ENCODE peak calls at places on chromosomes 11 and 22, in six cellular contexts. One of them, this sample, is unnamed. For H3K4me1, the result is how much of the 10 kb centered on the place peaks cover.

GRCh38 chr11:17171916-17172315 is 35.9 kb downstream of the PIK3C2A start:
- DNase-seq in IMR-90: peak
- DNase-seq in ascending aorta: no peak
- DNase-seq in OCI-LY7: no peak
- DNase-seq in PC-3: no peak
- DNase-seq in left lung: no peak
- DNase-seq in this sample: no peak

GRCh38 chr11:120747801-120748484 is 236.4 kb downstream of the GRIK4 start:
- DNase-seq in OCI-LY7: no peak
- DNase-seq in ascending aorta: no peak
- DNase-seq in IMR-90: no peak
- DNase-seq in PC-3: no peak
- DNase-seq in left lung: no peak
- DNase-seq in this sample: no peak

GRCh38 chr22:40396882-40397281 is 26.5 kb downstream of the SGSM3 start:
- DNase-seq in PC-3: peak
- DNase-seq in left lung: peak
- DNase-seq in ascending aorta: peak
- DNase-seq in IMR-90: peak
- DNase-seq in OCI-LY7: no peak
- DNase-seq in this sample: no peak

GRCh38 chr11:12274558-12275197 is 102.7 kb upstream of the PARVA start:
- DNase-seq in ascending aorta: peak
- DNase-seq in IMR-90: peak
- DNase-seq in left lung: peak
- DNase-seq in PC-3: peak
- DNase-seq in OCI-LY7: no peak
- DNase-seq in this sample: no peak

GRCh38 chr22:25062378-25063095 is 110.0 kb downstream of the KIAA1671 start:
- DNase-seq in PC-3: no peak
- DNase-seq in OCI-LY7: no peak
- DNase-seq in left lung: no peak
- DNase-seq in ascending aorta: peak
- DNase-seq in IMR-90: no peak
- DNase-seq in this sample: peak

GRCh38 chr22:43789452-43789851 is 22.7 kb downstream of the EFCAB6 start:
- DNase-seq in ascending aorta: no peak
- DNase-seq in PC-3: peak
- DNase-seq in IMR-90: peak
- DNase-seq in OCI-LY7: no peak
- DNase-seq in left lung: peak
- DNase-seq in this sample: no peak

GRCh38 chr11:116890193-116890592 is 52.8 kb upstream of the APOA1 start:
- DNase-seq in OCI-LY7: peak
- DNase-seq in ascending aorta: no peak
- DNase-seq in IMR-90: peak
- DNase-seq in PC-3: peak
- DNase-seq in left lung: no peak
- DNase-seq in this sample: no peak

GRCh38 chr22:50305658-50306566 is 1.5 kb downstream of the PLXNB2 start:
- DNase-seq in PC-3: peak
- DNase-seq in IMR-90: peak
- DNase-seq in left lung: peak
- DNase-seq in OCI-LY7: no peak
- DNase-seq in ascending aorta: peak
- DNase-seq in this sample: no peak

GRCh38 chr22:42769574-42770447 is 49.1 kb upstream of the A4GALT start:
- DNase-seq in OCI-LY7: peak
- DNase-seq in IMR-90: peak
- DNase-seq in ascending aorta: peak
- DNase-seq in left lung: peak
- DNase-seq in PC-3: no peak
- DNase-seq in this sample: peak

GRCh38 chr11:37786214-37786755 is 1188.2 kb upstream of the RAG2 start:
- DNase-seq in ascending aorta: no peak
- DNase-seq in IMR-90: peak
- DNase-seq in OCI-LY7: no peak
- DNase-seq in PC-3: peak
- DNase-seq in left lung: no peak
- DNase-seq in this sample: no peak

GRCh38 chr11:32137263-32137662 is 46.4 kb downstream of the RCN1 start:
- DNase-seq in ascending aorta: no peak
- DNase-seq in OCI-LY7: no peak
- DNase-seq in left lung: no peak
- DNase-seq in PC-3: peak
- DNase-seq in IMR-90: peak
- DNase-seq in this sample: no peak

GRCh38 chr11:64500176-64501013 is 90.6 kb upstream of the SLC22A12 start:
- DNase-seq in left lung: no peak
- DNase-seq in ascending aorta: peak
- DNase-seq in IMR-90: no peak
- DNase-seq in OCI-LY7: no peak
- DNase-seq in PC-3: no peak
- DNase-seq in this sample: no peak

GRCh38 chr11:124740277-124740882 is 638 bp downstream of the NRGN start:
- DNase-seq in OCI-LY7: peak
- DNase-seq in left lung: no peak
- DNase-seq in PC-3: peak
- DNase-seq in ascending aorta: no peak
- DNase-seq in IMR-90: no peak
- DNase-seq in this sample: peak

GRCh38 chr22:28882545-28882877 is 861 bp upstream of the ZNRF3 start:
- DNase-seq in left lung: no peak
- DNase-seq in ascending aorta: peak
- DNase-seq in OCI-LY7: peak
- DNase-seq in IMR-90: no peak
- DNase-seq in PC-3: no peak
- DNase-seq in this sample: no peak

GRCh38 chr11:10349806-10350205 is 44.9 kb downstream of the ADM start:
- DNase-seq in PC-3: no peak
- DNase-seq in ascending aorta: no peak
- DNase-seq in left lung: no peak
- DNase-seq in IMR-90: no peak
- DNase-seq in OCI-LY7: no peak
- DNase-seq in this sample: no peak

GRCh38 chr11:3093281-3094191 is 36.3 kb upstream of the CARS1 start:
- DNase-seq in PC-3: no peak
- DNase-seq in left lung: no peak
- DNase-seq in ascending aorta: no peak
- DNase-seq in IMR-90: no peak
- DNase-seq in OCI-LY7: no peak
- DNase-seq in this sample: no peak

GRCh38 chr11:92048415-92048814 is 176.2 kb upstream of the FAT3 start:
- DNase-seq in ascending aorta: no peak
- DNase-seq in PC-3: no peak
- DNase-seq in left lung: no peak
- DNase-seq in IMR-90: no peak
- DNase-seq in OCI-LY7: no peak
- DNase-seq in this sample: no peak

GRCh38 chr11:12792590-12792989 is 118.4 kb downstream of the TEAD1 start:
- DNase-seq in ascending aorta: peak
- DNase-seq in PC-3: peak
- DNase-seq in IMR-90: peak
- DNase-seq in OCI-LY7: no peak
- DNase-seq in left lung: no peak
- DNase-seq in this sample: no peak

GRCh38 chr22:27775698-27776409 is 25.7 kb downstream of the MN1 start:
- DNase-seq in IMR-90: no peak
- DNase-seq in ascending aorta: no peak
- DNase-seq in OCI-LY7: no peak
- DNase-seq in PC-3: no peak
- DNase-seq in left lung: no peak
- DNase-seq in this sample: no peak

GRCh38 chr11:117875397-117876048 is 935 bp downstream of the FXYD6 start:
- DNase-seq in ascending aorta: no peak
- DNase-seq in left lung: no peak
- DNase-seq in IMR-90: no peak
- DNase-seq in OCI-LY7: no peak
- DNase-seq in PC-3: no peak
- DNase-seq in this sample: no peak

GRCh38 chr11:113014731-113015455 is 53.7 kb downstream of the NCAM1 start:
- DNase-seq in ascending aorta: no peak
- DNase-seq in left lung: no peak
- DNase-seq in OCI-LY7: no peak
- DNase-seq in IMR-90: no peak
- DNase-seq in PC-3: no peak
- DNase-seq in this sample: no peak

GRCh38 chr11:64028398-64029115 is 7.2 kb upstream of the FLRT1 start:
- DNase-seq in IMR-90: no peak
- DNase-seq in PC-3: no peak
- DNase-seq in left lung: no peak
- DNase-seq in OCI-LY7: peak
- DNase-seq in ascending aorta: no peak
- DNase-seq in this sample: no peak

GRCh38 chr11:61955416-61956135 is 5.4 kb downstream of the BEST1 start:
- DNase-seq in IMR-90: no peak
- DNase-seq in left lung: peak
- DNase-seq in PC-3: no peak
- DNase-seq in ascending aorta: peak
- DNase-seq in OCI-LY7: no peak
- DNase-seq in this sample: peak

GRCh38 chr22:28019360-28019759 is 100.3 kb upstream of the PITPNB start:
- DNase-seq in ascending aorta: peak
- DNase-seq in PC-3: peak
- DNase-seq in left lung: peak
- DNase-seq in OCI-LY7: no peak
- DNase-seq in IMR-90: no peak
- DNase-seq in this sample: peak

GRCh38 chr11:859394-860131 is 16.9 kb downstream of the TSPAN4 start:
- DNase-seq in left lung: peak
- DNase-seq in ascending aorta: no peak
- DNase-seq in IMR-90: peak
- DNase-seq in OCI-LY7: no peak
- DNase-seq in PC-3: peak
- DNase-seq in this sample: no peak

GRCh38 chr11:14312736-14313438 is 46.1 kb downstream of the RRAS2 start:
- DNase-seq in OCI-LY7: no peak
- DNase-seq in IMR-90: peak
- DNase-seq in PC-3: peak
- DNase-seq in left lung: no peak
- DNase-seq in ascending aorta: no peak
- DNase-seq in this sample: no peak
- H3K4me1 ChIP-seq in OCI-LY7: under half
- H3K4me1 ChIP-seq in IMR-90: under half
- H3K4me1 ChIP-seq in PC-3: under half
- H3K4me1 ChIP-seq in left lung: under half
- H3K4me1 ChIP-seq in ascending aorta: under half
- H3K4me1 ChIP-seq in this sample: half or more

DNA sequence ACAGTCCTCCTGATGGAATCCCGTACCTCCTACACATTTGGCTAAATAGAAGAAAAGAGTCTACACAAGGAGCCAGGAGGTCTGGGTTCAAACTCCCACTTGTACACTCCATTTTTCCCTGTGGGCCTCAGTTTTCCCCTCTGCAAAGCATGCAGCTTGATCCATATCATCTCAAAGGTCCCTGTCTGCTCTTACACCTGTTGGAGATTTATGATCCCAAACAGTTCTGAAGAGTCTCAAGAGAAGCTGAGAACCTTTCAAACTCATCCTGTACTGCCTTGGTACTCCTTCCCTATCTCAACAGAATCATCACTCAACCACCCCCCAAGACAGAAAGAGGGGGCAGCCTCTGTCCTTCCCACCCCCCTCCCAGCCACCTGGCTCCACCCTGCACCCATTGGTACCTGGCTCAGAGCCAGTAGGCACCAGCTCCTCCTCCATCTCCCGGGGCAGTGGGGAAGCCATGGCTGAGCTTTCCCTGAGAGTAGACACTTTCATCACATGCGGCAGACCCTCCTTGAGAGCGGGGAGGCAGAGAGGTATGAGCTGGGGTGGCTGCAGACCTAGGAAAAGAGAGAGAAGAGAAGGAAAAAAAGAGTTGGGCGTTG is 3.3 kb downstream of the TNKS1BP1 start:
- DNase-seq in OCI-LY7: no peak
- DNase-seq in PC-3: no peak
- DNase-seq in IMR-90: no peak
- DNase-seq in left lung: no peak
- DNase-seq in ascending aorta: no peak
- DNase-seq in this sample: no peak
- H3K4me1 ChIP-seq in OCI-LY7: under half
- H3K4me1 ChIP-seq in PC-3: under half
- H3K4me1 ChIP-seq in IMR-90: under half
- H3K4me1 ChIP-seq in left lung: under half
- H3K4me1 ChIP-seq in ascending aorta: under half
- H3K4me1 ChIP-seq in this sample: half or more

GRCh38 chr22:46589871-46590271 is 30.3 kb upstream of the GRAMD4 start:
- DNase-seq in PC-3: no peak
- DNase-seq in OCI-LY7: no peak
- DNase-seq in ascending aorta: no peak
- DNase-seq in left lung: no peak
- DNase-seq in IMR-90: no peak
- DNase-seq in this sample: no peak
- H3K4me1 ChIP-seq in PC-3: under half
- H3K4me1 ChIP-seq in OCI-LY7: half or more
- H3K4me1 ChIP-seq in ascending aorta: under half
- H3K4me1 ChIP-seq in left lung: under half
- H3K4me1 ChIP-seq in IMR-90: under half
- H3K4me1 ChIP-seq in this sample: under half

DNA sequence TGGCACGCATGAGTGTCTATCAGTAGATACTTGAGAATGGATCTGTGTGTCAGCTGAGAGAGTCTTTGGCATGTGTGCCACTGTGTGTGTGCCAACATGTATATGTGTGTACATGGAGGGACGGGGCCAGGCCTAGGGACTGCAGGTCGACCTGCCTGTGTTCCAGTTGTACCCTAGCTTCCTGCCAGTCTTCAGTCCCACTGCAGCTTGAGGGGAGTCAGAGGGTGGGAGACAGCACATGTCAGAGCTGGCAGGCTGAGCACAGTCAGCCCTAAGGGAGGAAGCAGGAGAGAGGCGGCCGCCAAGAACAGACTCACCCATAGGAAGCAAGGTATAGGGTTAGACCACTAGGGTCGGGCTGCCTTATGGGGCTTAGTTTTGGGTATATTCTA is 5.6 kb downstream of the CLCF1 start:
- DNase-seq in left lung: no peak
- DNase-seq in OCI-LY7: no peak
- DNase-seq in IMR-90: no peak
- DNase-seq in ascending aorta: no peak
- DNase-seq in PC-3: no peak
- DNase-seq in this sample: no peak
- H3K4me1 ChIP-seq in left lung: under half
- H3K4me1 ChIP-seq in OCI-LY7: under half
- H3K4me1 ChIP-seq in IMR-90: half or more
- H3K4me1 ChIP-seq in ascending aorta: under half
- H3K4me1 ChIP-seq in PC-3: under half
- H3K4me1 ChIP-seq in this sample: half or more

DNA sequence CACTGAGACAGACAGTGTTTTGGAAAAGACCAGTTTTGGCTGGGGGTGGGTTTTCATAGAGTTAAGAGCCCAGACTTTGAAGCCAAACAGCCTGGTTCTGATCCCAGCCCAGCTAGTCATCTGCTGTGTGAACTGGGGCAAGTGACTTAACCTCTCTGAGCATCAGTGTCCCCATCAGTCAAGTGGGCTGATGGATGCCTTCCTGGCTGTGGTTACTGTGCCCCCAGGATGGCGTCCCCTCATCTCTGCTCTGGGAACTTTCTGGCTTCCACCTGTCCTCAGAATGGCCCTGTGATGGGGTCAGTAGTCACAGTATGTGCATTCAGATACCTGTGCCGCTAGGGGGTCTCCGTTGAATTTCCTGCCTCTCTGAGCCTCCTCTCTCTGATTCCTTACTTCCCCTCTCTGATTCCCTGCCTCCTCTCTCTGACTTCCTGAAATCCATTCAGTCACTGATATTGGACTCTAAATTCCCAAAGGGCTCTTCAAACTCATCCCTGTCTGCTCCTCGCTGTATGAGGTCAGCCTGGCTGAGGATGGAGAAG is 2.4 kb downstream of the RASD2 start:
- DNase-seq in left lung: no peak
- DNase-seq in ascending aorta: no peak
- DNase-seq in OCI-LY7: no peak
- DNase-seq in PC-3: no peak
- DNase-seq in IMR-90: no peak
- DNase-seq in this sample: no peak
- H3K4me1 ChIP-seq in left lung: under half
- H3K4me1 ChIP-seq in ascending aorta: under half
- H3K4me1 ChIP-seq in OCI-LY7: under half
- H3K4me1 ChIP-seq in PC-3: under half
- H3K4me1 ChIP-seq in IMR-90: under half
- H3K4me1 ChIP-seq in this sample: under half